ENCODE peak calls at places on chromosomes 16 and 17, in nine cellular contexts. B, M, S, Z, X, J, H, I and T are unnamed samples.

GRCh38 chr17:61400058-61400785 is 579 bp downstream of the TBX2 start:
- DNase-seq in I (no peak), S (peak), M (no peak), B (no peak), J (no peak), X (peak), Z (no peak), H (no peak), T (no peak)

GRCh38 chr17:17839792-17840707 is 3.3 kb upstream of the SREBF1 start:
- DNase-seq in B (no peak), J (peak), S (peak), X (peak), Z (peak), M (peak), I (peak), H (peak), T (peak)

GRCh38 chr17:61686114-61686513 is 95.1 kb upstream of the NACA2 start:
- DNase-seq in Z (no peak), B (no peak), J (no peak), S (no peak), M (no peak), X (no peak), H (no peak), I (no peak), T (no peak)

GRCh38 chr17:36082062-36082461 is 7.9 kb downstream of the CCL3 start:
- DNase-seq in X (no peak), B (peak), H (no peak), J (no peak), S (no peak), I (no peak), Z (no peak), M (no peak), T (no peak)

GRCh38 chr17:75289832-75290337 is 652 bp upstream of the SLC25A19 start:
- DNase-seq in H (peak), I (no peak), J (peak), X (no peak), S (peak), B (peak), M (peak), Z (peak), T (peak)

GRCh38 chr16:56401482-56401881 is 23.9 kb downstream of the AMFR start:
- DNase-seq in I (peak), S (no peak), J (no peak), B (no peak), H (no peak), X (peak), Z (no peak), M (no peak), T (no peak)

GRCh38 chr16:74501484-74502479 is 80.5 kb upstream of the CLEC18B start:
- DNase-seq in S (no peak), B (no peak), I (no peak), M (no peak), X (no peak), Z (no peak), H (no peak), J (no peak), T (no peak)

GRCh38 chr17:75396025-75396424 is 9.5 kb downstream of the GRB2 start:
- DNase-seq in H (no peak), X (no peak), B (no peak), J (no peak), I (no peak), Z (no peak), S (no peak), M (no peak), T (no peak)

GRCh38 chr16:66695935-66696668 is 441 bp downstream of the CMTM4 start:
- DNase-seq in H (no peak), I (peak), B (no peak), Z (peak), S (peak), J (peak), X (no peak), M (peak), T (peak)

GRCh38 chr17:48016112-48016511 is 21.5 kb downstream of the COPZ2 start:
- DNase-seq in M (no peak), B (no peak), S (no peak), Z (no peak), X (no peak), H (no peak), J (no peak), I (peak), T (no peak)

GRCh38 chr16:83215417-83216001 is 588.7 kb downstream of the CDH13 start:
- DNase-seq in I (peak), Z (peak), S (no peak), X (peak), J (peak), M (no peak), H (peak), B (no peak), T (peak)

GRCh38 chr16:21590287-21590686 is 9.1 kb upstream of the METTL9 start:
- DNase-seq in H (peak), S (no peak), J (no peak), X (no peak), B (no peak), Z (no peak), I (no peak), M (no peak), T (no peak)

GRCh38 chr16:70432304-70432799 is 6.5 kb downstream of the ST3GAL2 start:
- DNase-seq in X (no peak), M (no peak), B (no peak), J (no peak), I (no peak), H (peak), S (no peak), Z (no peak), T (no peak)

GRCh38 chr16:56743840-56744239 is 13.9 kb downstream of the NUP93 start:
- DNase-seq in I (peak), H (no peak), X (no peak), S (no peak), Z (no peak), B (no peak), J (peak), M (no peak), T (no peak)

GRCh38 chr17:78125138-78125913 is 3.2 kb downstream of the TMC6 start:
- DNase-seq in S (no peak), M (no peak), X (no peak), Z (no peak), J (no peak), I (no peak), H (peak), B (no peak), T (no peak)

GRCh38 chr17:9842057-9842758 is 16.5 kb downstream of the GLP2R start:
- DNase-seq in I (no peak), H (no peak), S (peak), J (no peak), Z (peak), X (no peak), M (peak), B (no peak), T (peak)

GRCh38 chr17:40859536-40859935 is 7.5 kb downstream of the KRT12 start:
- DNase-seq in M (no peak), B (no peak), H (no peak), X (no peak), I (no peak), Z (no peak), J (no peak), S (no peak), T (peak)

GRCh38 chr17:4172356-4172755 is 29.4 kb downstream of the CYB5D2 start:
- DNase-seq in M (no peak), S (no peak), H (no peak), Z (no peak), I (no peak), J (no peak), X (no peak), B (no peak), T (no peak)

GRCh38 chr17:63984651-63985386 is 12.1 kb upstream of the SCN4A start:
- DNase-seq in Z (peak), B (no peak), I (no peak), J (peak), X (no peak), H (peak), S (no peak), M (no peak), T (peak)

GRCh38 chr17:32569171-32570080 is 82.6 kb downstream of the CDK5R1 start:
- DNase-seq in H (no peak), I (no peak), X (no peak), J (peak), S (no peak), M (no peak), B (peak), Z (no peak), T (no peak)

GRCh38 chr16:61721561-61721960 is 314.7 kb downstream of the CDH8 start:
- DNase-seq in B (no peak), H (no peak), S (no peak), M (no peak), X (no peak), J (no peak), Z (no peak), I (no peak), T (no peak)

GRCh38 chr17:74514632-74515035 is 16.6 kb downstream of the CD300LB start:
- DNase-seq in H (no peak), I (peak), S (peak), J (no peak), X (no peak), Z (peak), B (no peak), M (no peak), T (no peak)

GRCh38 chr17:31674305-31674704 is 184.7 kb downstream of the COPRS start:
- DNase-seq in B (no peak), J (no peak), I (no peak), X (no peak), S (no peak), M (no peak), Z (no peak), H (no peak), T (no peak)

GRCh38 chr17:76866203-76866602 is 2.0 kb upstream of the MGAT5B start:
- DNase-seq in X (no peak), I (no peak), Z (no peak), J (no peak), M (no peak), B (no peak), H (no peak), S (no peak), T (no peak)

GRCh38 chr17:32483451-32484019 is 3.3 kb upstream of the CDK5R1 start:
- DNase-seq in Z (peak), H (peak), B (no peak), M (peak), J (peak), X (peak), S (peak), I (peak), T (no peak)

GRCh38 chr17:50123649-50124349 is 6.2 kb downstream of the SAMD14 start:
- DNase-seq in M (no peak), S (no peak), H (no peak), X (peak), J (no peak), Z (no peak), I (no peak), B (no peak), T (no peak)

GRCh38 chr16:27642753-27643152 is 92.8 kb downstream of the KATNIP start:
- DNase-seq in M (no peak), J (no peak), I (peak), B (no peak), Z (no peak), H (peak), S (no peak), X (no peak), T (no peak)

GRCh38 chr17:45221081-45221996 is at the start of gene FMNL1:
- DNase-seq in M (no peak), Z (peak), X (peak), S (no peak), I (peak), B (no peak), H (peak), J (no peak), T (peak)

GRCh38 chr16:25184771-25185170 is 32.0 kb upstream of the AQP8 start:
- DNase-seq in I (no peak), H (no peak), Z (no peak), M (no peak), S (no peak), B (no peak), X (no peak), J (no peak), T (no peak)

GRCh38 chr17:5555254-5555653 is 29.1 kb downstream of the NLRP1 start:
- DNase-seq in X (no peak), B (no peak), Z (no peak), M (no peak), S (no peak), H (no peak), I (no peak), J (no peak), T (no peak)

GRCh38 chr17:28612936-28613872 is 781 bp downstream of the RSKR start:
- DNase-seq in J (peak), M (no peak), I (peak), B (no peak), X (peak), S (no peak), Z (peak), H (no peak), T (peak)

GRCh38 chr17:1765576-1765975 is 3.7 kb downstream of the SERPINF1 start:
- DNase-seq in B (no peak), Z (no peak), H (no peak), X (no peak), J (no peak), M (no peak), S (no peak), I (no peak), T (no peak)

GRCh38 chr17:1766382-1767135 is 4.7 kb downstream of the SERPINF1 start:
- DNase-seq in I (no peak), X (peak), H (no peak), M (no peak), B (no peak), Z (no peak), S (no peak), J (no peak), T (no peak)

GRCh38 chr17:1762233-1762905 is 509 bp downstream of the SERPINF1 start:
- DNase-seq in X (peak), B (no peak), S (peak), M (no peak), Z (no peak), H (no peak), I (peak), J (no peak), T (no peak)

GRCh38 chr17:1764274-1764673 is 2.4 kb downstream of the SERPINF1 start:
- DNase-seq in B (no peak), Z (peak), J (peak), I (no peak), H (peak), X (no peak), S (peak), M (peak), T (peak)

GRCh38 chr17:1762906-1763829 is 1.3 kb downstream of the SERPINF1 start:
- DNase-seq in J (no peak), S (peak), Z (no peak), H (no peak), I (peak), M (peak), B (no peak), X (peak), T (no peak)
- TF ChIP-seq POLR2AphosphoS5 in J (no peak), S (no peak), Z (no peak), H (no peak), I (peak), M (peak), B (no peak), X (peak), T (no peak)

GRCh38 chr17:15262291-15263205 is 2.6 kb downstream of the PMP22 start:
- DNase-seq in H (no peak), Z (peak), M (peak), B (no peak), X (peak), S (peak), J (peak), I (peak), T (peak)
- TF ChIP-seq POLR2AphosphoS5 in H (no peak), Z (peak), M (peak), B (no peak), X (peak), S (peak), J (peak), I (no peak), T (peak)

DNA sequence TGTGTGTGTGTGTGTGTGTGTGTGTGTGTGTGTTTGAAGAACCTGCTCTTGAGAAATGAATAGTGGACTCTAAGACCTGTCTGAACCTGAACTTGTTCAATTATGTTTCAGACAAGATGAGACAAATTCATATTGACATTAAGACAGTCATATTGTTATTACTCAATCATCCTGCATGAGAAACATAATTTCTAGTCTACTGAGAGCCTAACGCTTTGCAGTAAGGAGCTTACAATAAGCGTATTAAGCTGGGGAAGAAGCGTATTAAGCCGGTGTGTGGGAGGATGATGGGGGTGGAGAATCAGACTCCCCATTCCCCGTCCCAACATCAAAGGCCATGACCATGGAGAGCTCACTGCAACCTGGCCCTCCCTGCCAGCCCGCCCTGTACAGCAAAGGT is 22.4 kb upstream of the MNT start:
- DNase-seq in X (no peak), J (no peak), S (no peak), H (no peak), Z (no peak), B (no peak), I (no peak), M (no peak), T (no peak)
- TF ChIP-seq POLR2AphosphoS5 in X (no peak), J (no peak), S (no peak), H (no peak), Z (no peak), B (no peak), I (no peak), M (peak), T (no peak)

GRCh38 chr16:85555549-85556455 is 57.3 kb upstream of the GSE1 start:
- DNase-seq in S (no peak), H (peak), M (no peak), Z (peak), I (no peak), J (no peak), X (peak), B (no peak), T (peak)

GRCh38 chr16:85556456-85557082 is 56.6 kb upstream of the GSE1 start:
- DNase-seq in H (peak), B (no peak), J (no peak), I (peak), S (no peak), X (peak), Z (peak), M (peak), T (peak)

GRCh38 chr16:85560932-85561247 is 52.2 kb upstream of the GSE1 start:
- DNase-seq in B (no peak), H (no peak), Z (no peak), M (no peak), X (no peak), I (no peak), J (no peak), S (no peak), T (no peak)

GRCh38 chr16:85557083-85557975 is 55.8 kb upstream of the GSE1 start:
- DNase-seq in M (no peak), H (no peak), X (peak), B (no peak), Z (no peak), S (no peak), J (no peak), I (peak), T (peak)

DNA sequence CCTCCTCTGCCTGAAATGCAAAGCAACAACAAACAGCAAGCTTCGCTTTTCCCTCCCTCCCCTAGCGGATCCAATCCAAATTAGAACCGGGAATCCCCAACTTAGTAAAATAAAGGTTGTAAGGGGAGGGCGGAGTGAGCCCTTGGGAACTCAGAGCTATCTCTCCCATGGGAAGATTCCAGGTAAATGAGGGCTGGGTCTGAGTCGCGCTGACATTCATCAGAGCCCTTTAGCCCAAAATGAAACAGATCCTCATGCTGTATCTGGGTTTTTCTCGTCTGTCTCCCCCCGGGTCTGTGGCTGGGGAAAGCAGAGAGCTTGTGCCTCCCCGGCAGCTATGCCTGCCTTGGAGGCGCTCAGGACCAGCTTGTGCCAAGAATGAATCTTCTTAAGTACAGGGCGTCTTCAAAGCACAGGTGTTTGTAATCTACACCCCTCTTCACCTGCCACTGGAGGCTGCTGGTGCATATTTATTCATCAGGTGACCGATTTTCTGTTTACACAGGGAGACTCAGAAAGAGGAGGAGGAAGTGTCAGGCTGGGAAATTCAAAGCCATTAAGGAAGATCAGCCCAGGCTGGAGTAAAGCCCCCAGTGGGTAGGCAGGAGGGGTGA is 55.0 kb upstream of the GSE1 start:
- DNase-seq in S (no peak), I (no peak), X (no peak), M (peak), H (no peak), Z (peak), B (no peak), J (no peak), T (peak)
- TF ChIP-seq POLR2AphosphoS5 in S (no peak), I (no peak), X (no peak), M (peak), H (no peak), Z (peak), B (no peak), J (no peak), T (peak)

GRCh38 chr16:2211923-2212347 is 1.3 kb upstream of the BRICD5 start:
- DNase-seq in X (no peak), Z (no peak), M (no peak), S (no peak), J (no peak), I (no peak), H (peak), B (no peak), T (no peak)
- TF ChIP-seq POLR2AphosphoS5 in X (no peak), Z (no peak), M (no peak), S (no peak), J (no peak), I (no peak), H (peak), B (no peak), T (no peak)

GRCh38 chr16:78608305-78608776 is 508.9 kb downstream of the WWOX start:
- DNase-seq in I (no peak), H (no peak), B (no peak), J (no peak), M (no peak), Z (no peak), S (peak), X (no peak), T (peak)
- TF ChIP-seq POLR2AphosphoS5 in I (no peak), H (no peak), B (no peak), J (no peak), M (no peak), Z (peak), S (no peak), X (no peak), T (peak)

GRCh38 chr17:1347681-1348318 is 52.2 kb downstream of the YWHAE start:
- DNase-seq in I (no peak), Z (peak), B (no peak), M (peak), H (no peak), S (peak), J (peak), X (no peak), T (peak)
- TF ChIP-seq POLR2AphosphoS5 in I (no peak), Z (peak), B (no peak), M (peak), H (no peak), S (no peak), J (no peak), X (no peak), T (peak)

DNA sequence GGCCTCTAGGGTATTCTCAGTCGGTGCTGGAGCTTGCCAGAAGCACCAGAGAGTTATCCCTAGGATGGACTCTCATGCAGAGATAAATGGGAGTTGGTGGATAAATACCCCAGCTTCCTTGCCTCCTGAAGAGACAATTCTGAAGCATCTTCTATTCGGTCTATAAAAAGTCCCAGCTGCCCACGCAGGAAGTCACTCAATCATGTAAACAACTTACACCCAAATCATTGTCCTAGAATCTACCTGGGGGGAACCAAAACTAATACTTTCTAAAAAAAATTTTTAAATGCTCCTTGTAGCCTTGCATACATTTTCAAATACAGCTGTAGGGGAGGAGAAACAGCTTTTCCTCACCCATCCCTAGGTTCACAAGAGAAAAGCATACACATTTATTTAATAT is 66.6 kb upstream of the ELAC2 start:
- DNase-seq in I (no peak), M (no peak), S (no peak), H (no peak), X (no peak), Z (no peak), B (no peak), J (no peak), T (no peak)
- TF ChIP-seq POLR2AphosphoS5 in I (no peak), M (no peak), S (no peak), H (no peak), X (no peak), Z (no peak), B (no peak), J (no peak), T (no peak)

GRCh38 chr16:15427648-15428239 is 6.6 kb upstream of the BMERB1 start:
- DNase-seq in I (peak), H (peak), B (no peak), S (peak), M (peak), J (peak), Z (peak), X (peak), T (peak)
- TF ChIP-seq POLR2AphosphoS5 in I (no peak), H (no peak), B (no peak), S (no peak), M (peak), J (no peak), Z (no peak), X (no peak), T (peak)